ENCODE peak calls at places on chromosome 7, in eight cellular contexts. S is CD8-positive, alpha-beta memory T cell; E is hepatocyte; K is right lobe of liver; W is CD8-positive, alpha-beta T cell; Z is HepG2; X is colonic mucosa; V is adipocyte. L is an unnamed sample. For H3K4me1 and H3K9me3, the result is how much of the 10 kb centered on the place peaks cover.

GRCh38 chr7:57403601-57404342 is 46.2 kb upstream of the ZNF716 start:
- DNase-seq in S (no peak), E (no peak), K (peak), W (no peak), Z (no peak), X (no peak), V (no peak), L (no peak)

GRCh38 chr7:69967152-69967591 is 368.9 kb downstream of the AUTS2 start:
- DNase-seq in S (no peak), E (peak), K (no peak), W (no peak), Z (no peak), X (no peak), V (peak), L (no peak)

GRCh38 chr7:36363515-36363914 is 26.1 kb upstream of the ANLN start:
- DNase-seq in S (no peak), E (no peak), K (no peak), W (no peak), Z (peak), X (no peak), V (no peak), L (no peak)

GRCh38 chr7:124603066-124603465 is 162.5 kb downstream of the GPR37 start:
- DNase-seq in S (no peak), E (no peak), K (no peak), W (no peak), Z (no peak), X (no peak), V (no peak), L (no peak)

GRCh38 chr7:132001166-132001565 is 444.7 kb upstream of the PODXL start:
- DNase-seq in S (no peak), E (no peak), K (no peak), W (no peak), Z (no peak), X (no peak), V (no peak), L (no peak)

GRCh38 chr7:77674878-77675277 is 21.4 kb upstream of the RSBN1L start:
- DNase-seq in S (no peak), E (peak), K (peak), W (no peak), Z (no peak), X (peak), V (no peak), L (no peak)

GRCh38 chr7:30761214-30762156 is 9.6 kb downstream of the INMT start:
- DNase-seq in S (no peak), E (no peak), K (no peak), W (no peak), Z (no peak), X (no peak), V (no peak), L (no peak)

GRCh38 chr7:157564518-157565177 is 227.8 kb downstream of the DNAJB6 start:
- DNase-seq in S (no peak), E (no peak), K (no peak), W (no peak), Z (no peak), X (no peak), V (no peak), L (no peak)

GRCh38 chr7:35550831-35551230 is 144.1 kb downstream of the HERPUD2 start:
- DNase-seq in S (no peak), E (no peak), K (no peak), W (no peak), Z (no peak), X (no peak), V (no peak), L (no peak)

GRCh38 chr7:149459540-149460433 is 1.1 kb downstream of the ZNF777 start:
- DNase-seq in S (no peak), E (peak), K (no peak), W (no peak), Z (no peak), X (no peak), V (peak), L (no peak)

GRCh38 chr7:8549043-8549442 is 115.6 kb downstream of the NXPH1 start:
- DNase-seq in S (no peak), E (no peak), K (no peak), W (no peak), Z (no peak), X (no peak), V (no peak), L (no peak)

GRCh38 chr7:78363866-78364265 is 565.3 kb downstream of the PHTF2 start:
- DNase-seq in S (no peak), E (no peak), K (no peak), W (no peak), Z (no peak), X (no peak), V (no peak), L (peak)

GRCh38 chr7:121307021-121307575 is 21.7 kb upstream of the WNT16 start:
- DNase-seq in S (no peak), E (no peak), K (no peak), W (no peak), Z (no peak), X (no peak), V (no peak), L (no peak)

GRCh38 chr7:105352018-105352612 is 36.6 kb downstream of the SRPK2 start:
- DNase-seq in S (peak), E (peak), K (no peak), W (peak), Z (no peak), X (peak), V (peak), L (no peak)
- H3K4me1 ChIP-seq in S (half or more), E (under half), K (under half), W (half or more), Z (under half), X (under half), V (under half), L (under half)

GRCh38 chr7:5619419-5620130 is 161.9 kb downstream of the RNF216 start:
- DNase-seq in S (no peak), E (no peak), K (no peak), W (no peak), Z (no peak), X (no peak), V (no peak), L (no peak)

GRCh38 chr7:5622286-5622685 is 159.2 kb downstream of the RNF216 start:
- DNase-seq in S (no peak), E (no peak), K (no peak), W (no peak), Z (no peak), X (no peak), V (no peak), L (no peak)

GRCh38 chr7:5621776-5622175 is 159.7 kb downstream of the RNF216 start:
- DNase-seq in S (no peak), E (no peak), K (no peak), W (no peak), Z (no peak), X (no peak), V (no peak), L (no peak)

GRCh38 chr7:5622746-5623145 is 158.7 kb downstream of the RNF216 start:
- DNase-seq in S (no peak), E (no peak), K (no peak), W (no peak), Z (no peak), X (no peak), V (no peak), L (no peak)

GRCh38 chr7:5620459-5620881 is 161.0 kb downstream of the RNF216 start:
- DNase-seq in S (no peak), E (no peak), K (no peak), W (no peak), Z (no peak), X (no peak), V (no peak), L (no peak)
- H3K9me3 ChIP-seq in S (under half), E (under half), K (under half), W (under half), Z (under half), X (under half), V (under half), L (under half)

GRCh38 chr7:27180431-27181175 is 4.4 kb downstream of the HOXA11 start:
- DNase-seq in S (no peak), E (no peak), K (no peak), W (no peak), Z (no peak), X (no peak), V (no peak), L (peak)

GRCh38 chr7:27178366-27178765 is 4.2 kb upstream of the HOXA10 start:
- DNase-seq in S (no peak), E (no peak), K (no peak), W (no peak), Z (no peak), X (no peak), V (no peak), L (peak)

GRCh38 chr7:27181176-27181520 is 3.9 kb downstream of the HOXA11 start:
- DNase-seq in S (no peak), E (no peak), K (no peak), W (no peak), Z (no peak), X (no peak), V (no peak), L (no peak)

GRCh38 chr7:27179030-27179429 is 4.9 kb upstream of the HOXA10 start:
- DNase-seq in S (no peak), E (no peak), K (no peak), W (no peak), Z (no peak), X (no peak), V (no peak), L (no peak)

DNA sequence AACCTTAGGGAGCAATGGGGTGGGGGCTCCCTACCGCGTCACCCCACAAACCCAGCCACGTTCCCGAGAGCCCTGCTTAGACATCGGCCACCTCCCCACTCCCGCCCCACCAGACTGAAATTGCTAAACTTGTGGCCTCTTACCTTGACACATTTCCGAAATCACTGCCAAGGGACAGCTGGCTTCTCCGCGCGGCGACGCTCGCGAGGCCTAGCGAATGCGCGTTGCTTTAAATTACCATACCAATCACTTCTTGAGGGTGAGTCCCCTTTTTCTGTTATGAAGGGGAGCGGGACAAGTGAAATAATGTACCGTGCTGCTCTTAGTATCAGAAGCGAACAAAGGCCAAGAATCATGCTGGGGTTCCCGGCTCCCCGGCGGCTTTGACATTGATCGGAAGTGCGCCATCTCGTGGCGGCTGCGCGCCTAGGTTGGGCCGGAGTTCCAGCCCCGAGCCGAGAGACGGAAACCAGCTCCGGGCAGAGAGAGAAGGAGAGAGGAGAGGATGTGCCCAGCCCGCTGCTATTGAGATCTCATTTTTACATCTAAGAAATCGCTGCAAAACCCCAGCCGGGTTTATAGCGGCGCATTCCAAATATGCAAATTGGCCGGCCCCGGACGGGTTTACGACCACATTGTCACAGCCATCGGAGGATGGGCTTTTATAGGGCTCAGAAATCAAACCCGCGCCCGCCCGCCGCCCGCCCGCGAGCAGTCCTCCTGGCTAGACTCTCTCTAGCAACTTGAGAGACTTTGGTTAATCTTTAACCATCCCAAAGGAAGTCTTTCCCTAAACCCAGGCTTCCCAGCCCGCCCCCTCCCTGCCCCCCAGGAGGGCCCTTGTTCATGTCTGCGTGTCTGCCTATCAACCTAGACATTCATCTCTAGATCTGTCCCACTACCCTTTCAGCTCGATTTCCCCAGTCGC is 5.3 kb downstream of the HOXA11 start:
- DNase-seq in S (no peak), E (peak), K (peak), W (no peak), Z (peak), X (peak), V (peak), L (peak)
- H3K4me1 ChIP-seq in S (under half), E (under half), K (under half), W (under half), Z (under half), X (under half), V (half or more), L (under half)

GRCh38 chr7:63028376-63029206 is 970.1 kb upstream of the ZNF722 start:
- DNase-seq in S (no peak), E (no peak), K (no peak), W (no peak), Z (no peak), X (no peak), V (no peak), L (no peak)

GRCh38 chr7:63027075-63027474 is 971.6 kb upstream of the ZNF722 start:
- DNase-seq in S (no peak), E (no peak), K (no peak), W (no peak), Z (no peak), X (no peak), V (no peak), L (no peak)

GRCh38 chr7:63023182-63023787 is 975.4 kb upstream of the ZNF722 start:
- DNase-seq in S (no peak), E (no peak), K (no peak), W (no peak), Z (no peak), X (no peak), V (no peak), L (no peak)

GRCh38 chr7:63024446-63024845 is 974.2 kb upstream of the ZNF722 start:
- DNase-seq in S (no peak), E (no peak), K (no peak), W (no peak), Z (no peak), X (no peak), V (no peak), L (no peak)

GRCh38 chr7:63025815-63026214 is 972.8 kb upstream of the ZNF722 start:
- DNase-seq in S (no peak), E (no peak), K (no peak), W (no peak), Z (no peak), X (no peak), V (no peak), L (no peak)
- H3K9me3 ChIP-seq in S (under half), E (under half), K (under half), W (under half), Z (half or more), X (under half), V (under half), L (under half)

DNA sequence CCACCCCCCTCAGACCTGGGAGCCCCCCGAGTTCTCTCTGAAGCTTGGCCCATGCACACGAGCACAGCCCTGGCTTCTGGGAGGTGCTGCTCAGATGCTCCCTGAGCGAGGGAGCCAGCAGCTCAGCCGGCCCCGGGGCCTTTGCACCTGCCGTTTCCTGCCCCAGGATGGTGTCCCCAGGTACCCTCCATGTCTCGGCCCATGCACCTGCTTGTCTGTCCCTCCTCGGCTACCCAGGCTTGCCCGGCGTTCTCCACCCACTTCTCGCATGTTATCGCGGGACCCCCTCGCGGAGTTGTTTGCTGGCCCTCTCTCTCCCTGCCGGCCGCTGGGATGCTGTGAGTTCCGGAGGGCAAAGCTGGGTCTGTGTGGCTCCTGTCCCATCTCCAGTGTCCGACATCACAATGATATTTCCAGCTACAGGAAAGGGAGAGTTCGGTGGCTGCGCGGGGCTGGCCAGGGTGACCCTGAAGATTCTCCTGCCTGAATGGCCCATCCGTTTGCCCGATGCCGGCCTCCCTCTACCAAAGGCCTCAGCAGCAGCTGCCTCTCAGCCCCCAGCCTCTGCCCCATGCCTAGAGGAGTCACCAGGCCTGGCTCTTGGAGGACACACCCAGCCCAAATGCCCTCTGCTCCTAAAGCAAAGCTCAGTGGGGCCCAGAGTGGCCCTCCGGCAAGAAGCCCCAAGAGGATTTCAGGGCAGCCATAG is 12.2 kb upstream of the LFNG start:
- DNase-seq in S (no peak), E (no peak), K (no peak), W (no peak), Z (no peak), X (no peak), V (no peak), L (no peak)
- H3K4me1 ChIP-seq in S (half or more), E (under half), K (under half), W (half or more), Z (half or more), X (under half), V (under half), L (under half)

GRCh38 chr7:227940-228339 is 35.6 kb downstream of the FAM20C start:
- DNase-seq in S (no peak), E (no peak), K (no peak), W (no peak), Z (no peak), X (no peak), V (no peak), L (no peak)
- H3K9me3 ChIP-seq in S (under half), E (under half), K (under half), W (under half), Z (under half), X (under half), V (under half), L (under half)

GRCh38 chr7:101996876-101997275 is 179.4 kb downstream of the CUX1 start:
- DNase-seq in S (no peak), E (no peak), K (no peak), W (no peak), Z (no peak), X (no peak), V (no peak), L (no peak)

GRCh38 chr7:101999420-101999819 is 182.0 kb downstream of the CUX1 start:
- DNase-seq in S (no peak), E (no peak), K (no peak), W (no peak), Z (no peak), X (no peak), V (no peak), L (no peak)

GRCh38 chr7:101998029-101998903 is 180.8 kb downstream of the CUX1 start:
- DNase-seq in S (no peak), E (no peak), K (no peak), W (no peak), Z (no peak), X (no peak), V (no peak), L (no peak)

GRCh38 chr7:101998904-101999236 is 181.4 kb downstream of the CUX1 start:
- DNase-seq in S (no peak), E (no peak), K (no peak), W (no peak), Z (no peak), X (no peak), V (no peak), L (no peak)

DNA sequence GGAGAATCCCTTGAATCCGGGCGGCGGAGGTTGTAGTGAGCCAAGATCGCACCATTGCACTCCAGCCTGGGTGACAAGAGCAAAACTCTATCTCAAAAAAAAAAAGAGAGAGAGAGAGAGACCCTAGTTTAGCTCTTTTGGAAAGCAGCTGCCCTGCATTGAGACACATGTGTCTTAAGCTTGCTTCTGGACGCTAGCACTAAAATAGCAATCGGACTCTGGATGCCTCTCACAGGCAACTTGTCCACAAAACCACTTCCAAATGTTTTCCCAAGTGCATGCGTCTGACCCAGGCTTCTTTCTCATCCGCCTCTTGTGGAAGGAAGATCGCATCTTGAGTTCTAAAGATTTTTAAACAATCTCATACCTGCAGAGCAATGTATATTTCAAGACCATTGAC is 182.7 kb downstream of the CUX1 start:
- DNase-seq in S (no peak), E (no peak), K (no peak), W (no peak), Z (no peak), X (no peak), V (no peak), L (no peak)
- H3K4me1 ChIP-seq in S (under half), E (under half), K (under half), W (under half), Z (under half), X (under half), V (under half), L (under half)

DNA sequence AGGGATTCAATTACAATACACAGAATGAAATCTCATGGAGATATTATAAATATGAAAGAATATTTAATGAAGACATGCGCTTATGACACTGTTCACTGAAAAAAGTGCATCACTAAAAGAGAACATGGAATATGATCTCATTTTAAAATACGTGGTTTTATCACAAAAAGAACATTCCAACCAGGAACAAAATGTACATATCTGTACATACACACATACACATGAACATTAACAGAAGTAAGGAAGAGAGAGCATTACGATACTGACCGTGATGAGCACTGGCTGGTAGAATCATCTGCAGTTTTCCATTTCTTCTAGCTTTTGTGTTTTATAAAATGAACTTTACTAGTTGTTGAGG is 39.4 kb downstream of the IGF2BP3 start:
- DNase-seq in S (no peak), E (no peak), K (no peak), W (no peak), Z (no peak), X (no peak), V (no peak), L (no peak)
- H3K9me3 ChIP-seq in S (under half), E (under half), K (under half), W (under half), Z (under half), X (under half), V (under half), L (under half)

DNA sequence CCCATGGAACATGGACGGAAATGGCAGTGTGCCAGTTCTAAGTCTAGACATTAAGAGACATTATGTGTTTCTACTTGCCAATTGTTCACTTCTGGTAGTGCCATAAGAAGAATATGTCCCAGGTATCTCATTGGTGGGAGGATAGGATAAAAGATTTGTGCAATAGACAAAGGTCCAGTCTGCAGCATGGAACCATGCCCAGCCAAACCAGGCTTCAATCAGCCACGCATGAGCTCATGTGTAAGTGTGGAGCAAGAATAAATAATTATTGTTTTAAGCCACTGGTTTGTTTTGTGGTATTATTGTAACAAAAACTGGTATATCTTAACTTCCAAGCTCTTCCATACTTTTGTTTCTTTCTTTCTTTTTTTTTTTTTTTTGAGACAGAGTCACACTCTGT is 153.6 kb upstream of the CTTNBP2 start:
- DNase-seq in S (no peak), E (no peak), K (peak), W (no peak), Z (no peak), X (no peak), V (no peak), L (no peak)
- H3K4me1 ChIP-seq in S (under half), E (under half), K (under half), W (under half), Z (under half), X (under half), V (under half), L (under half)

L was measured in HAP-1.